ENCODE peak calls at places on chromosomes 5 and 9, in five cellular contexts. Q, D, A, X and N are unnamed samples.

GRCh38 chr9:85610074-85610855 is 131.5 kb downstream of the AGTPBP1 start:
- DNase-seq in Q (peak; percentile 82), D (peak; percentile 60), A (peak; percentile 60), X (peak; percentile 44), N (peak; percentile 74)

GRCh38 chr5:131635755-131636479 is 888 bp upstream of the RAPGEF6 start:
- DNase-seq in Q (no peak), D (no peak), A (no peak), X (peak; percentile 20), N (peak; percentile 20)

GRCh38 chr5:135221187-135221473 is 177.9 kb downstream of the MACROH2A1 start:
- DNase-seq in Q (no peak), D (no peak), A (no peak), X (no peak), N (no peak)

GRCh38 chr9:36041491-36041890 is 4.8 kb downstream of the RECK start:
- DNase-seq in Q (no peak), D (no peak), A (no peak), X (no peak), N (no peak)

GRCh38 chr5:73998496-73998895 is 372.5 kb downstream of the ARHGEF28 start:
- DNase-seq in Q (no peak), D (no peak), A (peak; percentile 30), X (no peak), N (no peak)

GRCh38 chr5:31657315-31657714 is 18.4 kb downstream of the PDZD2 start:
- DNase-seq in Q (no peak), D (no peak), A (no peak), X (no peak), N (no peak)

GRCh38 chr5:45696206-45696836 is at the start of gene HCN1:
- DNase-seq in Q (peak; percentile 32), D (no peak), A (peak; percentile 17), X (no peak), N (peak; percentile 81)

GRCh38 chr9:97386265-97386633 is 25.6 kb upstream of the TDRD7 start:
- DNase-seq in Q (no peak), D (no peak), A (peak; percentile 43), X (no peak), N (no peak)

GRCh38 chr5:42767491-42768105 is 11.0 kb downstream of the CCDC152 start:
- DNase-seq in Q (peak; percentile 13), D (no peak), A (peak; percentile 19), X (no peak), N (peak; percentile 21)

GRCh38 chr5:95973793-95974325 is 12.2 kb upstream of the ELL2 start:
- DNase-seq in Q (peak; percentile 92), D (peak; percentile 62), A (no peak), X (peak; percentile 87), N (no peak)

GRCh38 chr5:139926797-139927503 is 116.1 kb downstream of the NRG2 start:
- DNase-seq in Q (no peak), D (no peak), A (no peak), X (no peak), N (no peak)

GRCh38 chr5:139930406-139930805 is 112.7 kb downstream of the NRG2 start:
- DNase-seq in Q (no peak), D (no peak), A (no peak), X (no peak), N (no peak)

GRCh38 chr5:139925163-139925562 is 117.9 kb downstream of the NRG2 start:
- DNase-seq in Q (no peak), D (no peak), A (no peak), X (no peak), N (no peak)

GRCh38 chr5:139925650-139926640 is 117.2 kb downstream of the NRG2 start:
- DNase-seq in Q (no peak), D (no peak), A (no peak), X (no peak), N (no peak)
- TF ChIP-seq MXI1 in Q (no peak), D (no peak), A (no peak), X (no peak), N (no peak)

GRCh38 chr5:145797336-145797735 is 37.8 kb downstream of the PRELID2 start:
- DNase-seq in Q (peak; percentile 59), D (no peak), A (no peak), X (no peak), N (no peak)
- TF ChIP-seq MXI1 in Q (no peak), D (no peak), A (no peak), X (no peak), N (no peak)

DNA sequence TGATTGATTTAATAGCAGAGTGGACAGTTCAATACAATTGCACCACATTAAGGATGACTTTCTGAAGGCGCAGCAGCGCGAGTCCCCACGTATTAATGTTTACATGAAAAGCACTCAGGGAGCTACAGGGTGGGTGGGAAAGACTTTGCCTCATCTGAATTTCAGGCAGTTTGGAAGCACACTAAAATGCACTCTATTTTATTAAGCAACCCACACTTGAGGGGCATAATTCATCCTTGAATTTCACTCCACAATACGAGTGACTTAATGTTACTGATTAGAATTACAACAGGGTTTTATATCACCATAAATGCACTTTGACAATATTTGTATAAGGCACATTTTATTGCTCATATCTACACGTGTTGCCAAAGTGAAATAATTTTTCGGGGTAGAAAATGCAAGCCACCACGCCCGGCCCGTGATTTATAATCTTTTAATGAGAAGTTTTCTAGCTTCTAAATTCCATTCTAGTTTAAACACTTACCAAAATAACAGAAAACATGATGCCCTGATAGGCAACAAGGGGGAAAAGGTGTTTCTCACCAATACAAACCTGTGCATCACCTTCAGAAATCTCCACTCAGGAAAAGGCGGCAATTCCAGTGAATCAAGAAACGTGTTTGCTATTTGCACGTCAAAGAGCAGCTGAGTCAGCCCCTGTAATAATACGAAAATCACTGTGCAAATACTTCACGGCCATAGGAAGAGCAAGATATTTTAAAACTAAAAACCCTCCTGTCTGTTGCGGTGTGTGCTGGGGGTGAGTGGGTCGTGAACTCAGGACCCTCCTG is 40.5 kb downstream of the IRX4 start:
- DNase-seq in Q (no peak), D (no peak), A (no peak), X (no peak), N (no peak)
- TF ChIP-seq MXI1 in Q (no peak), D (no peak), A (no peak), X (no peak), N (no peak)

GRCh38 chr9:136900556-136900955 is 14.2 kb downstream of the TRAF2 start:
- DNase-seq in Q (no peak), D (no peak), A (no peak), X (no peak), N (no peak)

GRCh38 chr9:136900988-136901515 is 14.7 kb downstream of the TRAF2 start:
- DNase-seq in Q (no peak), D (no peak), A (no peak), X (no peak), N (no peak)

GRCh38 chr9:136903041-136903554 is 16.8 kb downstream of the TRAF2 start:
- DNase-seq in Q (no peak), D (no peak), A (no peak), X (no peak), N (no peak)

GRCh38 chr9:136901516-136902258 is 15.4 kb downstream of the TRAF2 start:
- DNase-seq in Q (peak; percentile 45), D (peak; percentile 35), A (peak; percentile 88), X (peak; percentile 83), N (no peak)

DNA sequence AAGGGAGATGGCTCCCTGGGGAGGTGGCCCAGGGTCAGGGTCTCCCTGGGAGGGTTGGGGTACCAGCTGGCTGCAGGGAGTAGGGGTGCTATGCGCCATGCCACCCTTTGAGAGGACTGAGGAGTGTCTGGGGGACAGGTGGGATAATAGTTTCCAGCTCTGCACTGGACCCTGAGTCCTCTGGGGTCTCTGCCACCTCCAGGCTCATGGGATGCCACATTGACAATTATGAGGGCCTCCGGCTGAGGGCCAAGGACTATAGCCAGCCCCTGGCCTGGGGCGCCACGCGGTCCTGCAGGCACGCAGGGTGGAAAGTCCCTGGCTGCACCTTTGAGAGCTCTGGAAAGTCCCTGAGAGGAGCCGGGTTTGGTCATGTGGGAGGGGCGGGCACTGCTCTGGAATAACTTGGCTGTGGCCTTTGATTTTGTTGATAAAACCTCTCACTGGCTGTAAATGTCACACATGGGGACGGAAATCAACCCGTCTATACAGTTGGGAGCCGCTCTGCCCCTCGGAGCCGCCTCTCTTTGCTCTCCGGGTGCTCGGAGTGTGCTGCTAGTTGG is 16.0 kb downstream of the TRAF2 start:
- DNase-seq in Q (peak; percentile 86), D (no peak), A (no peak), X (peak; percentile 66), N (no peak)
- TF ChIP-seq MXI1 in Q (no peak), D (no peak), A (no peak), X (peak; percentile 61), N (no peak)

DNA sequence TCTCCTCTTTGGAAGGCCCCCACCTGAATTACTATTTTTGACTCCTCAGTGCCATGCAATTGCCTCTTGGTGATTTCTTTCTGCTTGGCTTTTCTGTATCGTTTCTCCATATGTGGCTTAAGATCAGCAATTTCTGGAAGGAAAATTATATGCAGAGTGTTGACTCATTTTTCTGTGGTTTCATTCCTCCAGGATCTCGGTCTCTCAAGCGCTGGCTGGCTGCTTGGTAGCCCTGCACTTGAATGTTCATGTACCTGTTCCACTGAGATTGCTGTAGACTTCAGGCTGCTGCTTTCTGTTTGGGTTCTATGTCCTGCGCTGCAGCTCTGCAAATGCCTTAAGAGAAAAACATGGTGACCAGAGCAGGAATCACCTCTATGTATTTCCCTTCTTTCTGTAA is 77.6 kb downstream of the INIP start:
- DNase-seq in Q (no peak), D (no peak), A (no peak), X (no peak), N (no peak)
- TF ChIP-seq MXI1 in Q (no peak), D (no peak), A (no peak), X (no peak), N (no peak)

DNA sequence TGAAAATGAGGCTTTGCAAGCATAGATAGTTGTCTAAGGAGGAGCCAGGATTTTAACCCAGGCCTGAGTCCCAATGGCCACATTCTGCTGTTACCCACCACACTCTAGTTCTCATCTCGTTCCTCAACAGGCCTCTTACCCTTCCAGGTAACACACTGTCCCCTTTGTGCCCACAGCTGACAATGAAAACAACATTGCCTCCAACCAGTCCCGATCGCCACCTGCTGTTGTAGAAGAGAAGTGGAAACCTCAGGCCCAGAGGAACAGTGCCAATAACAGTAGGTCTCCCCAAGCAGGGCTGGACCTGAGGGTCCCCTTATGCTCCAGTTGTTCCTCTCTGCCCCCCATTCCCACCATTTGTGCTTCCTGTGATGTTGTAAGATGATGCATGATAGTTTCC is 30.4 kb downstream of the AMBP start:
- DNase-seq in Q (no peak), D (no peak), A (peak; percentile 68), X (no peak), N (no peak)
- TF ChIP-seq MXI1 in Q (no peak), D (no peak), A (no peak), X (no peak), N (no peak)

DNA sequence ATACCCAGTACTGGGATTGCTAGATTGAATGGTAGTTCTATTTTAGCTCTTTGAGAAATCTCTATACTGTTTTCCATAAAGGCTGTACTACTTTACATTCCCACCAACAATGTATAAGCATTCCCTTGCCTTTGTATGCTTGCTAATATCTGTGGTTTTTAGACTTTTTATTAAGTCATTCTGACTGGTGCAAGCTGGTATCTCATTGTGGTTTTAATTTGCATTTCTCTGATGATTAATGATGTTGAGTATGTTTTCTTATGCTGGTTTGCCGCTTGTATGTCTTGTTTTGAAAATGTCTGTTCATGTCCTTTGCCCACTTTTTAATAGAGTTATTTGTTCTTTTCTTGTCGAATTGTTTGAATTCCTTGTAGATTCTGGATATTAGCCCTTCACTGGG is 512.7 kb upstream of the PAPPA start:
- DNase-seq in Q (peak; percentile 87), D (no peak), A (no peak), X (no peak), N (no peak)
- TF ChIP-seq MXI1 in Q (no peak), D (no peak), A (no peak), X (no peak), N (no peak)

DNA sequence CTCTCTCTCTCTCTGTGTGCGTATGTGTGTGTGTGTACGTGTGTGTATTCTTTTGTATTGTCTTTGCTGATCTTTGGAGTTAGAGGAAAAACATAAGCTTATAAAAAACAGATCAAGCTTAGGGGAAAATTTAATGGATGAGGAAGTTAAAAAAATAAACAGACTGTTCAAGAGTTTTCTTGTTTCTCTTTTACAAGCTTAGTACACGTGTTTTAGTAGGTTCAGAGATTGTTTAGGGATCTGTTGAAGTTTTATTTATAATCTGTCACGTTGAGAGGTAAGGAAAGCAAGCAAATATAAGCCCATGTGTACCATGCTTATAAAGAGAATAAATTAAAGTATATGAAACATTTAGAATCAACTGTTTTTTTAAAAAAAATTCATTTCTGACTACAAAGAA is 1470.3 kb upstream of the NUDT12 start:
- DNase-seq in Q (no peak), D (no peak), A (no peak), X (no peak), N (no peak)
- TF ChIP-seq MXI1 in Q (no peak), D (no peak), A (no peak), X (no peak), N (no peak)